ENCODE peak calls at places on chromosomes 4 and X, in five cellular contexts. X is IMR-90, E is neuronal stem cell, B is trophoblast cell, Z is H1. L is an unnamed sample.

GRCh38 chr4:143156853-143157252 is 27.9 kb upstream of the USP38 start:
- DNase-seq in X (no peak), E (no peak), B (no peak), Z (no peak), L (no peak)

GRCh38 chrX:51892921-51893745 is at the start of gene MAGED1:
- DNase-seq in X (peak; percentile 95), E (peak; percentile 93), B (peak; percentile 83), Z (peak; percentile 88), L (peak; percentile 98)

GRCh38 chr4:11805837-11806236 is 377.1 kb upstream of the HS3ST1 start:
- DNase-seq in X (peak; percentile 1), E (no peak), B (no peak), Z (no peak), L (peak; percentile 74)

GRCh38 chr4:181752516-181752915 is 490.7 kb upstream of the TENM3 start:
- DNase-seq in X (no peak), E (no peak), B (no peak), Z (no peak), L (no peak)

GRCh38 chr4:88752754-88753153 is 55.1 kb upstream of the NAP1L5 start:
- DNase-seq in X (no peak), E (no peak), B (no peak), Z (no peak), L (no peak)

GRCh38 chrX:38175140-38175539 is 45.5 kb downstream of the SRPX start:
- DNase-seq in X (peak; percentile 28), E (peak; percentile 41), B (peak; percentile 16), Z (peak; percentile 45), L (peak; percentile 67)

GRCh38 chrX:72368796-72369195 is 63.1 kb upstream of the CITED1 start:
- DNase-seq in X (no peak), E (no peak), B (no peak), Z (no peak), L (no peak)

GRCh38 chr4:101306225-101306624 is 41.1 kb downstream of the PPP3CA start:
- DNase-seq in X (no peak), E (no peak), B (no peak), Z (no peak), L (no peak)

GRCh38 chrX:154051210-154051810 is 31.6 kb upstream of the IRAK1 start:
- DNase-seq in X (peak; percentile 59), E (peak; percentile 24), B (peak; percentile 46), Z (peak; percentile 65), L (peak; percentile 67)

GRCh38 chr4:100166297-100167034 is 23.8 kb downstream of the DDIT4L start:
- DNase-seq in X (no peak), E (no peak), B (no peak), Z (no peak), L (no peak)
- H2BK120ac ChIP-seq in X (peak overlapping the region; percentile 6), E (no peak overlapping the region), B (no peak overlapping the region), Z (no peak overlapping the region), L (no peak overlapping the region)

DNA sequence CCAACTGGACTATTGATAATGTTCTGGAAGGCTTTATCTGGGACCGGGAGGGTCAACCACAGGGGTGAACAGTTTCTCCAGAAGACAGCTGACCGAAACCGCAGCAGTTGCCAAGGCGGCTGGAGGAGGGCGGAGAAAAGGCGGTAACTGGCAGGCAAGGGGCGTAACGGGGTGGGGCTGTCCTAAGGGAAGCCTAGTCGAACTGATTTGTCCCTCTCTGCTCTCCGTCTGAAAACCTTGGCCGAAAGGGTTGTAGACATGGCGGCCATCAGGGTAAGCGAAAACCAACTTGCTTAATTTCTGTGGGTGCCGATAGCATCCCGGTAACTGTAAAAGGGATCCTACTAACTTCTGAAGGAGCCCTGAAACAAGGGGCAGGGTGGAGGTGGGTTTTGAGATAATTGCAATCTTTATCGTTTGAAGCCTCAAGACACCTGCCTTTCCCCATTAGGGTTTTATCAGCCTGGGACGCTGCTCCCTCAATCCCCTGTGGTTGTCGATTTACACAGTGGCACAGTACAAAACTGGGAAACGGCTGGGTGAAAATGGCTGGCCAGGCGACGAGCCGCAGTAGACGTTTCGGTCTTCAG is at the start of gene APOOL:
- DNase-seq in X (peak; percentile 88), E (peak; percentile 59), B (peak; percentile 76), Z (peak; percentile 68), L (peak; percentile 93)
- H3K18ac ChIP-seq in X (no peak within 1 kb of the TSS), E (no peak within 1 kb of the TSS), B (no peak within 1 kb of the TSS), Z (no peak within 1 kb of the TSS), L (no peak within 1 kb of the TSS)

DNA sequence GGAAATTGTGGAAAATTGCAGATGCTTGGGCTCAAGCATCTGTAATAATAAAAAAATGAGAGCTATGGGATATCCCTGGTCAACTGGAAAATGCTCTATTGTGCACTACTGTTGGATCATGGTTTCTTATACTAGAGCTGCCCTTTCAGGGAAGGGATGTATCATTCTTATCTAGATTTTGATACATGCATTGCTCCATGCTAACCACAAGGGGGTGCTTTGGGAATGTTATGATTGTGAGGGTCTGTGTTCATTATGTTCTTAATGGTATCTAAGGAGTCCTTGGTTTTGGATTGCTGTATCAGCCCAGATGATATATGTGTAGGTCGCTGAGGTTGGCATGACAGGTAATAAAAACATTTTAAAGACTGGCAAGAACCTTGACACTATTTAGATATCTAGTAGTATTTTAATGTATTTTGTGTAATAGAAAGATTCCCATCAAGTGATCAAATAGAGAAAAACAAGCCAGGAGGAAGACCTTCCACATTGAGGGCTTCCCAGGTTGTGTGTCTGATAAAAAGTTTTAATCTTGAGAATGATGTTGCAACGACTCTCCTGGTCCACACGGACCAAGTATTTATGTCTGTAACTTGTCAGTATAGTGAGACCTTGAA is 49.2 kb upstream of the TLR2 start:
- DNase-seq in X (peak; percentile 8), E (no peak), B (no peak), Z (no peak), L (peak; percentile 54)
- H3K4me1 ChIP-seq in X (no peaks in the 10 kb centered on the region), E (no peaks in the 10 kb centered on the region), B (no peaks in the 10 kb centered on the region), Z (no peaks in the 10 kb centered on the region), L (no peaks in the 10 kb centered on the region)

GRCh38 chrX:119790977-119791436 is 423 bp downstream of the RPL39 start:
- DNase-seq in X (peak; percentile 26), E (no peak), B (no peak), Z (no peak), L (peak; percentile 37)

GRCh38 chrX:119791437-119792231 is at the start of gene RPL39:
- DNase-seq in X (peak; percentile 87), E (peak; percentile 73), B (peak; percentile 81), Z (peak; percentile 71), L (peak; percentile 94)
- H2BK120ac ChIP-seq in X (no peak within 1 kb of the TSS), E (no peak within 1 kb of the TSS), B (peak within 1 kb of the TSS; percentile 52), Z (no peak within 1 kb of the TSS), L (no peak within 1 kb of the TSS)

DNA sequence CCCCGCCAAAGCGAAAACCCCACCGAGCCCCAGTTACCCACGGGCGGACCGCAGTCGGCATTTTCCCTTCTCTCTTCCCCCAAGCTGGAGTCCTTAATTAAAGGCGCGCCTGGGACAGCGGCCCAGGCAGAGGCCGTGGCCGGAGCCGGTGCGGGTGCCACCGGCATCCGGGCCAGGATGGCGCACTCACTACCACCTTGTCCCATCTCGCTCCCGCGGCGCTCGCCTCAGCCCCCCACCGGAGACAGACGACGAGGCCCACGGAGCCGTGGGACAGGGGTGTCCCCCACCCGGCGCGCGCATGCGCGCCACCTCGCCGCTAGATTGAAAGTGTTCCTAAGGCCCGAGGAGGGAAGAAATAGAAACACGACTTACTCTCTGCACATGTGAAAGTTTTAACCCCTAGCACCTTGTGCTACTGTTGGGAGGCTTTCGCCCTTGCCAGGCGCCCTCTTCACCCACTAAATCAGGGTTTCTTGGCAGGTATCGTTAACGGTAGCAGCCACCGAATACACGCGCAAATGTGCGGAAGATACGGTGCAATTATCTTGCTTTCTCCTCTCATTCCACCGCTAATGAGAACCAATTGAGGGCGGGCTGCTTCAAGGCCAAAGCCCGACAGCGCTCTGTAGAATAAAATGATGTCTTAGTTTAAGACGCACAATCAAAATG is 64.3 kb upstream of the CCDC160 start:
- DNase-seq in X (no peak), E (no peak), B (peak; percentile 4), Z (no peak), L (peak; percentile 24)
- H3K18ac ChIP-seq in X (no peak overlapping the region), E (peak overlapping the region; percentile 89), B (no peak overlapping the region), Z (peak overlapping the region; percentile 78), L (peak overlapping the region; percentile 61)

GRCh38 chr4:154081391-154081790 is 292.5 kb upstream of the SFRP2 start:
- DNase-seq in X (no peak), E (no peak), B (no peak), Z (no peak), L (no peak)
- H3K4me1 ChIP-seq in X (no peaks in the 10 kb centered on the region), E (peaks cover 2% of the 10 kb centered on the region), B (no peaks in the 10 kb centered on the region), Z (no peaks in the 10 kb centered on the region), L (no peaks in the 10 kb centered on the region)

DNA sequence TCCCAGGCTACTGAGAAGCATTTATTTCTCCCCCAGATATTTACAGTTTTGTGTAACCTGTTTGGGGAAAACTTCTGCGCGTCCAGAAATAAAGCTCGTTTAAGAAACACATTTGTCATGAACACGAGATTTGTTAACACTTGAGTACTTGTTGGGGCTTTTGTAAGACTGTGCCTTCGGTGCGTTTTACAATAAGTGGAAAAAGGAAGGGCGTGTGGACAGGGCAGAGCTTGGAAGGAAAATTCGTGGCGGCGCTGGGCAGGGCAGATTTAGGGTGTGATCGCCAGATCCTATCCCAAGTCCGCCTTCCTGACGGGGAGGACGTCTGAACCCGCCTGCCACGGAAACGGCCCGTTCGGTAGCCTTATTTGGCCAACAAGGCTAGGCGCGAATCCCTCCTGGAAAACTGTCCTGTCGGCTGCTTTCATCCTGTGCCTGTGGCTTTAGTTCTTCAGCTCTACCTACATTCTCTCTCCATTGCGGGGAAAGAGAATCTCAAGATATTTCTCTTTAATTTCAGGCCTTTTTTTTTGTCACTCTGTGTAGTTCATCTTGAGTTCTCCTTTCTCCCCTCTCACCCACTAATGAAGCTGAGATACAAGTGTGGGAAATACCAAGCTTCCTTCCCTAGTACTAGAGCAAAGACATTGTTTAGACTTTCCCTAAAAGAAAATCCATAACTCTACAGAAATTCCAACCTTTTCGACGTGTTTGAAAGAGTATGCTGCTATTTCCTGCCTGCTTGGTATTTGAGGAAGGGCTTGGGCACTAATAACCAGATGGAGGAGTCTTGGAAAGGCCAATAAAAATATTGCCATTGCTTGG is 946 bp downstream of the PDLIM5 start:
- DNase-seq in X (peak; percentile 82), E (peak; percentile 38), B (peak; percentile 65), Z (peak; percentile 69), L (peak; percentile 91)
- H2BK120ac ChIP-seq in X (peak overlapping the region; percentile 71), E (no peak overlapping the region), B (peak overlapping the region; percentile 80), Z (no peak overlapping the region), L (peak overlapping the region; percentile 0)

GRCh38 chrX:148228521-148228920 is 247.4 kb downstream of the FMR1NB start:
- DNase-seq in X (no peak), E (no peak), B (no peak), Z (no peak), L (no peak)
- H3K18ac ChIP-seq in X (no peak overlapping the region), E (no peak overlapping the region), B (no peak overlapping the region), Z (no peak overlapping the region), L (no peak overlapping the region)

DNA sequence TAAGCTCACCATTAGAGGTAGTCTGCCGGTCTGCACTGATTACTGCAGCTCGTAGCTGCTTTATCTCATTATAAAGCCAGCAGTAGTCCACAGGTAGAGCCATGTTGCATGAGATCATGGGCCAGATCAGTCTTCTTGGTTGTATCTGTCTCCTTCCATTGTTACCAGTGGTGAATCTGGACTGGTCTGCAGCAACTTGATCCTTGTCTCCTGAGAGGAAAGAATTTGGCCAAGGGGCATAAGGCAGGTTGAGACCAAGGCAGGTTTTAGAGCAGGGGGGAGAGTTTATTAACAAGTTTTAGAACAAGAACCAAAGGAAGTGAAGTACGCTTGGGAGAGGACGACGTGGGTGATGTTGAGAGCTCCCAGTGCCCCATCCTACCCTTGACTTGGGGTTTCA is 228.5 kb downstream of the STIM2 start:
- DNase-seq in X (no peak), E (no peak), B (no peak), Z (no peak), L (peak; percentile 51)
- H3K4me1 ChIP-seq in X (no peaks in the 10 kb centered on the region), E (peaks cover 9% of the 10 kb centered on the region), B (peaks cover 23% of the 10 kb centered on the region), Z (peaks cover 27% of the 10 kb centered on the region), L (peaks cover 4% of the 10 kb centered on the region)

GRCh38 chr4:118351851-118352827 is 664 bp downstream of the PRSS12 start:
- DNase-seq in X (peak; percentile 59), E (peak; percentile 35), B (peak; percentile 5), Z (peak; percentile 71), L (peak; percentile 72)
- H2BK120ac ChIP-seq in X (peak overlapping the region; percentile 60), E (peak overlapping the region; percentile 69), B (peak overlapping the region; percentile 78), Z (no peak overlapping the region), L (peak overlapping the region; percentile 33)

L was measured in mesendoderm.